ENCODE peak calls at places on chromosome 3, in seven cellular contexts. G is psoas muscle, J is suprapubic skin, U is upper lobe of right lung, C is pancreas, Y is epithelial cell of esophagus, Q is colonic mucosa. T is an unnamed sample.

GRCh38 chr3:128971421-128971820 is 22.5 kb downstream of the CFAP92 start:
- DNase-seq in J (no peak), Q (peak; percentile 41), G (peak; percentile 52), U (no peak), C (no peak), Y (no peak), T (no peak)

GRCh38 chr3:77426531-77426930 is 386.6 kb downstream of the ROBO2 start:
- DNase-seq in U (no peak), C (no peak), J (no peak), G (no peak), Y (no peak), Q (no peak), T (no peak)

GRCh38 chr3:171261487-171261886 is 198.7 kb downstream of the TNIK start:
- DNase-seq in J (no peak), C (no peak), Y (peak; percentile 67), G (no peak), Q (peak; percentile 32), U (no peak), T (no peak)

GRCh38 chr3:27535809-27536392 is 51.7 kb upstream of the SLC4A7 start:
- DNase-seq in G (no peak), Q (no peak), C (no peak), J (no peak), U (no peak), Y (peak; percentile 81), T (no peak)

GRCh38 chr3:158103956-158104338 is 2.3 kb downstream of the SHOX2 start:
- DNase-seq in U (no peak), C (no peak), Y (no peak), G (no peak), Q (no peak), J (no peak), T (no peak)

GRCh38 chr3:2735392-2735894 is 374.7 kb downstream of the IL5RA start:
- DNase-seq in C (no peak), G (no peak), J (no peak), U (no peak), Y (no peak), Q (no peak), T (no peak)

GRCh38 chr3:183259621-183260020 is 6.6 kb downstream of the B3GNT5 start:
- DNase-seq in Q (no peak), G (no peak), U (no peak), Y (no peak), J (no peak), C (no peak), T (no peak)

GRCh38 chr3:171129827-171130226 is 103.3 kb upstream of the SLC2A2 start:
- DNase-seq in J (no peak), U (no peak), G (no peak), Y (no peak), Q (no peak), C (no peak), T (no peak)

GRCh38 chr3:129327510-129327909 is 48.8 kb downstream of the HMCES start:
- DNase-seq in Q (no peak), J (no peak), Y (no peak), C (no peak), G (no peak), U (no peak), T (no peak)

GRCh38 chr3:35215525-35216500 is 423.5 kb upstream of the ARPP21 start:
- DNase-seq in Q (no peak), J (no peak), C (no peak), U (no peak), G (no peak), Y (no peak), T (no peak)

GRCh38 chr3:128727485-128727884 is 1.5 kb downstream of the RAB7A start:
- DNase-seq in Q (no peak), C (no peak), Y (no peak), J (no peak), U (peak; percentile 3), G (no peak), T (no peak)

GRCh38 chr3:46942481-46943236 is 33.9 kb downstream of the CCDC12 start:
- DNase-seq in J (no peak), G (no peak), Y (no peak), C (no peak), Q (no peak), U (no peak), T (no peak)

GRCh38 chr3:98561727-98562521 is 30.1 kb downstream of the GPR15 start:
- DNase-seq in J (no peak), U (no peak), Y (peak; percentile 41), C (no peak), Q (no peak), G (no peak), T (no peak)

GRCh38 chr3:14392231-14392630 is 10.2 kb upstream of the SLC6A6 start:
- DNase-seq in Y (no peak), Q (no peak), G (no peak), U (no peak), J (no peak), C (no peak), T (no peak)

GRCh38 chr3:143644370-143645089 is 203.7 kb downstream of the SLC9A9 start:
- DNase-seq in Y (peak; percentile 85), J (no peak), Q (peak; percentile 80), U (no peak), C (peak; percentile 44), G (no peak), T (peak; percentile 59)
- H3K4me3 ChIP-seq in Y (no peak overlapping the region), J (no peak overlapping the region), Q (no peak overlapping the region), U (no peak overlapping the region), C (no peak overlapping the region), G (no peak overlapping the region), T (no peak overlapping the region)

GRCh38 chr3:52934626-52935530 is 37.5 kb upstream of the STIMATE start:
- DNase-seq in G (peak; percentile 24), Q (peak; percentile 36), Y (peak; percentile 68), C (peak; percentile 32), J (no peak), U (no peak), T (peak; percentile 34)
- TF ChIP-seq CTCF in G (peak; percentile 79), Q (peak; percentile 83), Y (peak; percentile 89), C (peak; percentile 32), J (peak; percentile 75), U (peak; percentile 83), T (peak; percentile 81)

GRCh38 chr3:112671930-112672715 is 31.2 kb upstream of the CCDC80 start:
- DNase-seq in J (no peak), Y (peak; percentile 78), G (no peak), C (no peak), U (no peak), Q (no peak), T (peak; percentile 98)
- H3K4me3 ChIP-seq in J (no peak overlapping the region), Y (no peak overlapping the region), G (no peak overlapping the region), C (no peak overlapping the region), U (no peak overlapping the region), Q (no peak overlapping the region), T (no peak overlapping the region)

GRCh38 chr3:75294124-75294523 is 370.0 kb upstream of the FRG2C start:
- DNase-seq in J (no peak), Q (peak; percentile 20), U (peak; percentile 66), Y (no peak), C (peak; percentile 54), G (peak; percentile 25), T (no peak)
- TF ChIP-seq CTCF in J (peak; percentile 50), Q (peak; percentile 58), U (peak; percentile 70), Y (peak; percentile 4), C (peak; percentile 31), G (peak; percentile 70), T (peak; percentile 74)

GRCh38 chr3:137763594-137763938 is 549 bp upstream of the SOX14 start:
- DNase-seq in U (no peak), G (no peak), C (no peak), Q (no peak), J (no peak), Y (no peak), T (no peak)
- H3K4me3 ChIP-seq in U (peak overlapping the region; percentile 19), G (peak overlapping the region; percentile 32), C (peak overlapping the region; percentile 16), Q (peak overlapping the region; percentile 13), J (peak overlapping the region; percentile 37), Y (no peak overlapping the region), T (no peak overlapping the region)

GRCh38 chr3:31937225-31937624 is 43.8 kb downstream of the OSBPL10 start:
- DNase-seq in C (no peak), Q (no peak), G (no peak), Y (peak; percentile 48), J (no peak), U (no peak), T (no peak)
- TF ChIP-seq CTCF in C (no peak), Q (no peak), G (no peak), Y (peak; percentile 3), J (no peak), U (no peak), T (no peak)

GRCh38 chr3:124033360-124034015 is 41.6 kb upstream of the ROPN1 start:
- DNase-seq in C (peak; percentile 19), G (peak; percentile 27), J (no peak), Y (no peak), U (peak; percentile 66), Q (no peak), T (no peak)

GRCh38 chr3:124034809-124035152 is 42.9 kb upstream of the ROPN1 start:
- DNase-seq in J (no peak), Y (no peak), Q (no peak), C (no peak), G (no peak), U (no peak), T (no peak)

GRCh38 chr3:124034016-124034808 is 42.3 kb upstream of the ROPN1 start:
- DNase-seq in Y (peak; percentile 44), J (no peak), U (peak; percentile 66), G (peak; percentile 31), C (peak; percentile 14), Q (peak; percentile 31), T (no peak)

GRCh38 chr3:124032881-124033359 is 41.0 kb upstream of the ROPN1 start:
- DNase-seq in J (peak; percentile 86), Q (peak; percentile 91), U (peak; percentile 91), G (peak; percentile 86), Y (peak; percentile 79), C (peak; percentile 86), T (peak; percentile 17)

GRCh38 chr3:124032351-124032880 is 40.5 kb upstream of the ROPN1 start:
- DNase-seq in Y (no peak), J (no peak), G (peak; percentile 45), U (no peak), C (peak; percentile 17), Q (peak; percentile 43), T (no peak)
- H3K4me3 ChIP-seq in Y (peak overlapping the region; percentile 33), J (peak overlapping the region; percentile 88), G (peak overlapping the region; percentile 87), U (peak overlapping the region; percentile 68), C (peak overlapping the region; percentile 73), Q (peak overlapping the region; percentile 71), T (peak overlapping the region; percentile 71)

GRCh38 chr3:48684054-48684349 is 1.7 kb downstream of the NCKIPSD start:
- DNase-seq in C (no peak), Q (no peak), U (no peak), J (no peak), G (no peak), Y (no peak), T (no peak)

GRCh38 chr3:48684480-48685143 is 1.1 kb downstream of the NCKIPSD start:
- DNase-seq in Y (no peak), C (no peak), J (no peak), Q (no peak), G (no peak), U (no peak), T (no peak)

GRCh38 chr3:48685603-48686511 is at the start of gene NCKIPSD:
- DNase-seq in U (peak; percentile 96), J (peak; percentile 95), Y (peak; percentile 87), G (peak; percentile 91), Q (peak; percentile 92), C (peak; percentile 89), T (no peak)

GRCh38 chr3:48686538-48687219 is 964 bp upstream of the NCKIPSD start:
- DNase-seq in Q (no peak), C (no peak), G (no peak), Y (no peak), J (no peak), U (no peak), T (no peak)

GRCh38 chr3:48685293-48685602 is 467 bp downstream of the NCKIPSD start:
- DNase-seq in U (no peak), Y (no peak), C (no peak), G (no peak), Q (no peak), J (no peak), T (no peak)
- TF ChIP-seq CTCF in U (no peak), Y (no peak), C (no peak), G (no peak), Q (no peak), J (no peak), T (no peak)